ENCODE peak calls at places on chromosomes 2 and 18, in ten cellular contexts. P is NB4; G is sciatic nerve; U is ELF-1; T is posterior cingulate gyrus; B is MM.1S; I is WTC11; Z is stimulated activated CD8-positive, alpha-beta memory T cell treated with anti-CD3 and anti-CD28 coated beads, Interleukin-15, amount 100 ng/mL, for 24 hours; L is effector CD4-positive, alpha-beta T cell; K is H7. J is an unnamed sample.
A peak's percentile ranks its signal among the peaks of the same experiment; 100 is the strongest.

GRCh38 chr18:79380816-79381806 is 14.6 kb upstream of the NFATC1 start:
- DNase-seq in B (no peak), K (peak; percentile 97), L (peak; percentile 65), P (peak; percentile 67), U (peak; percentile 73), T (peak; percentile 75), I (peak; percentile 91), Z (no peak), G (peak; percentile 88), J (peak; percentile 81)

GRCh38 chr2:39837856-39838453 is 58.9 kb upstream of the THUMPD2 start:
- DNase-seq in U (peak; percentile 74), I (peak; percentile 44), P (peak; percentile 57), G (no peak), L (no peak), T (no peak), K (peak; percentile 37), B (peak; percentile 63), Z (no peak), J (no peak)

GRCh38 chr18:3383381-3383915 is 66.5 kb upstream of the TGIF1 start:
- DNase-seq in K (no peak), I (no peak), Z (no peak), L (no peak), G (no peak), U (peak; percentile 71), T (no peak), B (no peak), P (no peak), J (no peak)

GRCh38 chr2:19098467-19099160 is 259.8 kb downstream of the OSR1 start:
- DNase-seq in T (no peak), K (no peak), P (no peak), Z (no peak), U (no peak), G (no peak), B (no peak), L (no peak), I (no peak), J (no peak)

GRCh38 chr2:15793078-15793913 is 147.1 kb upstream of the MYCN start:
- DNase-seq in K (no peak), L (no peak), I (no peak), Z (no peak), G (no peak), U (no peak), T (no peak), B (no peak), P (no peak), J (no peak)

GRCh38 chr2:148906136-148906535 is 31.1 kb downstream of the KIF5C start:
- DNase-seq in Z (no peak), T (no peak), K (no peak), B (no peak), I (no peak), G (no peak), U (no peak), L (no peak), P (no peak), J (no peak)

GRCh38 chr2:110166246-110166645 is 38.6 kb downstream of the NPHP1 start:
- DNase-seq in L (no peak), K (no peak), Z (no peak), U (no peak), G (no peak), P (no peak), B (no peak), T (no peak), I (no peak), J (no peak)

GRCh38 chr2:155099784-155100183 is 401.3 kb downstream of the KCNJ3 start:
- DNase-seq in Z (no peak), P (no peak), K (no peak), G (peak; percentile 47), U (peak; percentile 66), L (no peak), B (no peak), I (peak; percentile 55), T (no peak), J (peak; percentile 36)

GRCh38 chr18:3281456-3282400 is 19.8 kb downstream of the MYL12B start:
- DNase-seq in P (peak; percentile 73), U (no peak), T (no peak), I (no peak), Z (no peak), G (no peak), K (peak; percentile 43), L (no peak), B (peak; percentile 71), J (no peak)

GRCh38 chr2:70995227-70995729 is 605 bp upstream of the TEX261 start:
- DNase-seq in I (peak; percentile 54), T (no peak), P (peak; percentile 74), G (peak; percentile 56), U (peak; percentile 41), B (peak; percentile 82), K (peak; percentile 84), L (peak; percentile 53), Z (no peak), J (no peak)

GRCh38 chr2:236172866-236173733 is 4.9 kb upstream of the GBX2 start:
- DNase-seq in K (peak; percentile 86), P (no peak), I (peak; percentile 55), G (no peak), T (no peak), L (no peak), U (peak; percentile 44), B (no peak), Z (no peak), J (no peak)

GRCh38 chr18:48540329-48541025 is 1.6 kb downstream of the CTIF start:
- DNase-seq in P (peak; percentile 74), I (peak; percentile 67), U (peak; percentile 72), G (peak; percentile 79), Z (no peak), B (peak; percentile 64), K (peak; percentile 87), L (peak; percentile 19), T (peak; percentile 71), J (peak; percentile 83)

GRCh38 chr2:150339951-150340350 is 147.5 kb downstream of the RND3 start:
- DNase-seq in L (no peak), Z (no peak), B (no peak), I (no peak), G (no peak), P (no peak), U (no peak), T (no peak), K (no peak), J (no peak)

GRCh38 chr18:23921716-23922285 is 92.8 kb upstream of the TTC39C start:
- DNase-seq in I (peak; percentile 46), Z (no peak), B (no peak), G (no peak), K (peak; percentile 39), P (peak; percentile 8), L (no peak), U (peak; percentile 23), T (no peak), J (no peak)

GRCh38 chr18:37521500-37522465 is 43.8 kb downstream of the CELF4 start:
- DNase-seq in L (no peak), U (no peak), P (no peak), B (no peak), T (no peak), Z (no peak), I (no peak), G (no peak), K (no peak), J (no peak)

GRCh38 chr2:99140860-99141109 is 722 bp upstream of the C2orf15 start:
- DNase-seq in B (no peak), I (no peak), L (no peak), T (no peak), K (no peak), Z (no peak), P (no peak), U (no peak), G (no peak), J (no peak)

GRCh38 chr2:183057333-183057985 is 19.2 kb upstream of the NCKAP1 start:
- DNase-seq in G (no peak), B (no peak), P (no peak), T (no peak), L (no peak), U (no peak), K (no peak), Z (no peak), I (no peak), J (no peak)

GRCh38 chr18:6835345-6835744 is 105.8 kb downstream of the ARHGAP28 start:
- DNase-seq in I (no peak), B (no peak), K (no peak), Z (no peak), G (no peak), T (no peak), U (no peak), P (no peak), L (no peak), J (no peak)

GRCh38 chr2:235504459-235505200 is 10.8 kb downstream of the AGAP1 start:
- DNase-seq in T (peak; percentile 24), U (peak; percentile 23), I (no peak), G (no peak), P (no peak), L (no peak), Z (no peak), B (no peak), K (peak; percentile 64), J (no peak)

GRCh38 chr2:160210599-160211138 is 10.6 kb upstream of the ITGB6 start:
- DNase-seq in I (peak; percentile 86), K (peak; percentile 77), L (peak; percentile 47), G (peak; percentile 69), U (peak; percentile 80), T (no peak), P (peak; percentile 78), Z (peak; percentile 35), B (peak; percentile 86), J (no peak)

GRCh38 chr2:8103085-8103708 is 578.7 kb upstream of the ID2 start:
- DNase-seq in T (no peak), U (no peak), P (no peak), Z (no peak), B (no peak), I (no peak), G (no peak), L (no peak), K (no peak), J (no peak)

GRCh38 chr2:98379311-98380202 is 33.3 kb downstream of the CNGA3 start:
- DNase-seq in K (no peak), I (no peak), T (no peak), P (no peak), L (no peak), Z (no peak), B (no peak), G (no peak), U (no peak), J (no peak)

J was measured in suprapubic skin.